ENCODE peak calls at places on chromosomes 1 and 21, in ten cellular contexts. E, O, P, Y, S, D, Z, J, A and N are unnamed samples. For H3K36me3, the result is how much of the 10 kb centered on the place peaks cover.

GRCh38 chr1:223780318-223780717 is 65.4 kb downstream of the TP53BP2 start:
- DNase-seq in Z (no peak), J (no peak), A (no peak), P (no peak), Y (no peak), E (no peak), O (no peak), S (no peak), D (no peak), N (no peak)

GRCh38 chr1:192805832-192806323 is 3.0 kb upstream of the RGS2 start:
- DNase-seq in S (no peak), E (peak), O (no peak), D (peak), A (no peak), P (no peak), Z (no peak), Y (peak), J (no peak), N (peak)

GRCh38 chr1:171814692-171815091 is 26.6 kb upstream of the DNM3 start:
- DNase-seq in Y (no peak), A (no peak), S (no peak), J (no peak), D (no peak), Z (no peak), O (no peak), P (no peak), E (no peak), N (no peak)

GRCh38 chr1:20109223-20109856 is 10.0 kb downstream of the PLA2G2D start:
- DNase-seq in Y (no peak), D (no peak), O (no peak), E (no peak), J (no peak), A (no peak), P (no peak), S (no peak), Z (no peak), N (no peak)

GRCh38 chr1:240722788-240723187 is 110.8 kb upstream of the GREM2 start:
- DNase-seq in O (no peak), E (no peak), Z (no peak), P (no peak), Y (no peak), J (no peak), D (no peak), S (no peak), A (no peak), N (no peak)

GRCh38 chr1:94130851-94131595 is 10.1 kb upstream of the ABCA4 start:
- DNase-seq in J (no peak), Y (peak), O (no peak), E (no peak), A (no peak), P (no peak), S (no peak), D (no peak), Z (no peak), N (peak)

GRCh38 chr1:208007938-208008342 is 97.0 kb upstream of the CD34 start:
- DNase-seq in J (peak), O (no peak), Y (peak), D (no peak), Z (no peak), S (no peak), E (no peak), P (no peak), A (no peak), N (peak)

GRCh38 chr21:25558123-25558522 is 49.2 kb downstream of the MRPL39 start:
- DNase-seq in A (no peak), D (no peak), P (no peak), J (no peak), Y (no peak), O (no peak), Z (no peak), E (no peak), S (no peak), N (no peak)

GRCh38 chr21:46507562-46507961 is 48.9 kb downstream of the DIP2A start:
- DNase-seq in Y (no peak), D (no peak), S (no peak), J (no peak), E (no peak), P (no peak), O (no peak), A (no peak), Z (no peak), N (no peak)
- H3K36me3 ChIP-seq in Y (under half), D (under half), S (under half), J (half or more), E (under half), P (under half), O (half or more), A (under half), Z (half or more), N (under half)

DNA sequence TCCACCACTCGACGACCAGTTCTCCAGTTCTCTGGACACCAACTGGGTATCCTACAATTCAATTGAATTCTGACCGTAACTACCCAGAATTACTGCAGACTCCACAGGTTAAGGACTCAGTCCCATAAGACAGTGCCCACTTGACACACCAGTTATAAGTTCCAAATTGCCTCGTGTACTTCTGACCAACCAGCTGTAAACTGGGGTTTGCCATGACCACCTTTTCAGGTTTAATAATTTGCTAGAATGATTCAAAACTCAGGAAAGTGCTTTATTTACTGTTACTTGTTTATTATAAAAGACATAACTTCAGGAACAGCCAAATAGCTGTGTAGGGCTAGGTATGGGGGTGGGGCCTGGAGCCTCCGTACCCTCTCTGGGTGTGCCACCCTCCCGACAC is 15.3 kb downstream of the NUDC start:
- DNase-seq in P (no peak), Y (no peak), D (no peak), A (no peak), J (no peak), E (no peak), O (no peak), Z (no peak), S (no peak), N (no peak)
- H3K36me3 ChIP-seq in P (under half), Y (under half), D (under half), A (under half), J (under half), E (under half), O (under half), Z (half or more), S (under half), N (under half)

GRCh38 chr1:53982762-53983101 is 35.3 kb downstream of the LDLRAD1 start:
- DNase-seq in P (no peak), D (no peak), S (no peak), E (no peak), Y (no peak), O (no peak), J (no peak), A (no peak), Z (no peak), N (no peak)

GRCh38 chr1:53986458-53986857 is 31.5 kb downstream of the LDLRAD1 start:
- DNase-seq in D (no peak), Y (no peak), O (no peak), J (no peak), A (no peak), S (no peak), Z (no peak), E (no peak), P (no peak), N (no peak)

GRCh38 chr1:53987880-53988279 is 30.1 kb downstream of the LDLRAD1 start:
- DNase-seq in P (no peak), O (no peak), S (no peak), Z (no peak), D (no peak), Y (no peak), E (no peak), J (no peak), A (no peak), N (no peak)

GRCh38 chr1:53982034-53982761 is 35.8 kb downstream of the LDLRAD1 start:
- DNase-seq in Y (no peak), A (peak), E (peak), S (no peak), J (no peak), O (peak), P (no peak), Z (peak), D (peak), N (peak)

DNA sequence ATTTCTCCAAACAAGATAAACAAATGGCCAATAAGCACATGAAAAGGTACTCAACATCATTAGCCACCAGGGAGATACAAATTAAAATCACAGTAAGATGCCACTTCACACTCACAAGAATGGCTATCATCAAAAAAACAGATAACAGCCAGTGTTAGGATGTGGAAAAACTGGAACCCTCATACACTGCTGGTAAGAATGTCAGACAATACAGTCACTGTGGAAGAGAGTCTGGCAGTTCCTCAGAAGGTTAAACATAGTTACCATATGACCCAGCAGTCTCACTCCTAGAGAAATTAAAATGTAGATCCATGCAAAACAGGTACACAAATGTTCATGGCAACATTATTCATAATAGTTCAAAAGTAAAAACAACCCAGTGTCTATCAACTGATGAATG is 33.3 kb downstream of the LDLRAD1 start:
- DNase-seq in S (no peak), J (no peak), Y (no peak), Z (no peak), D (no peak), O (no peak), A (no peak), P (no peak), E (no peak), N (no peak)
- H3K36me3 ChIP-seq in S (under half), J (under half), Y (under half), Z (under half), D (under half), O (under half), A (under half), P (under half), E (under half), N (under half)

GRCh38 chr1:81950037-81950436 is 149.3 kb downstream of the ADGRL2 start:
- DNase-seq in E (no peak), Z (no peak), D (no peak), A (no peak), P (no peak), Y (no peak), O (no peak), S (no peak), J (no peak), N (no peak)

GRCh38 chr1:81949421-81949820 is 148.7 kb downstream of the ADGRL2 start:
- DNase-seq in E (no peak), Z (no peak), S (no peak), P (no peak), O (no peak), A (no peak), Y (peak), D (no peak), J (no peak), N (no peak)

GRCh38 chr1:81950845-81951244 is 150.1 kb downstream of the ADGRL2 start:
- DNase-seq in E (no peak), S (no peak), O (no peak), Z (no peak), Y (no peak), J (no peak), D (no peak), P (no peak), A (no peak), N (no peak)

GRCh38 chr1:81954388-81955023 is 153.8 kb downstream of the ADGRL2 start:
- DNase-seq in E (no peak), O (no peak), Z (no peak), A (no peak), Y (peak), S (no peak), J (no peak), P (no peak), D (no peak), N (no peak)
- H3K36me3 ChIP-seq in E (under half), O (under half), Z (under half), A (under half), Y (under half), S (under half), J (under half), P (under half), D (under half), N (under half)